ENCODE peak calls at places on chromosome 11, in six cellular contexts. One of them, this sample, is unnamed.

GRCh38 chr11:6156628-6157367 is 13.3 kb downstream of the OR52B2 start:
- DNase-seq in EL: peak; percentile 6
- DNase-seq in IMR-90: no peak
- DNase-seq in T-cell: no peak
- DNase-seq in cardiac fibroblast: no peak
- DNase-seq in endothelial cell: no peak
- DNase-seq in this sample: no peak

GRCh38 chr11:129596361-129596760 is 219.3 kb upstream of the TMEM45B start:
- DNase-seq in EL: no peak
- DNase-seq in cardiac fibroblast: no peak
- DNase-seq in T-cell: no peak
- DNase-seq in endothelial cell: no peak
- DNase-seq in IMR-90: no peak
- DNase-seq in this sample: no peak

GRCh38 chr11:19849107-19849789 is 136.6 kb downstream of the NAV2 start:
- DNase-seq in T-cell: no peak
- DNase-seq in cardiac fibroblast: peak; percentile 55
- DNase-seq in EL: no peak
- DNase-seq in endothelial cell: no peak
- DNase-seq in IMR-90: peak; percentile 41
- DNase-seq in this sample: no peak

GRCh38 chr11:61814958-61815789 is 1.6 kb downstream of the FADS1 start:
- DNase-seq in IMR-90: peak; percentile 95
- DNase-seq in T-cell: peak; percentile 29
- DNase-seq in EL: peak; percentile 98
- DNase-seq in cardiac fibroblast: peak; percentile 99
- DNase-seq in endothelial cell: peak; percentile 95
- DNase-seq in this sample: peak; percentile 78

GRCh38 chr11:108933630-108934029 is 268.8 kb downstream of the DDX10 start:
- DNase-seq in EL: peak; percentile 61
- DNase-seq in IMR-90: peak; percentile 85
- DNase-seq in cardiac fibroblast: peak; percentile 50
- DNase-seq in T-cell: no peak
- DNase-seq in endothelial cell: no peak
- DNase-seq in this sample: no peak

GRCh38 chr11:60924110-60924905 is at the start of gene TMEM132A:
- DNase-seq in cardiac fibroblast: peak; percentile 66
- DNase-seq in endothelial cell: peak; percentile 79
- DNase-seq in T-cell: no peak
- DNase-seq in IMR-90: peak; percentile 68
- DNase-seq in EL: peak; percentile 75
- DNase-seq in this sample: no peak

GRCh38 chr11:1656670-1657069 is 27.1 kb downstream of the KRTAP5-5 start:
- DNase-seq in cardiac fibroblast: no peak
- DNase-seq in T-cell: no peak
- DNase-seq in IMR-90: no peak
- DNase-seq in endothelial cell: no peak
- DNase-seq in EL: no peak
- DNase-seq in this sample: no peak

GRCh38 chr11:8638300-8638699 is 44.2 kb downstream of the TRIM66 start:
- DNase-seq in IMR-90: peak; percentile 45
- DNase-seq in endothelial cell: no peak
- DNase-seq in cardiac fibroblast: peak; percentile 19
- DNase-seq in EL: peak; percentile 50
- DNase-seq in T-cell: no peak
- DNase-seq in this sample: no peak

GRCh38 chr11:64334764-64335741 is 5.0 kb upstream of the CCDC88B start:
- DNase-seq in T-cell: no peak
- DNase-seq in cardiac fibroblast: peak; percentile 75
- DNase-seq in IMR-90: peak; percentile 96
- DNase-seq in EL: peak; percentile 98
- DNase-seq in endothelial cell: no peak
- DNase-seq in this sample: no peak

GRCh38 chr11:37371346-37371970 is 773.4 kb upstream of the RAG2 start:
- DNase-seq in IMR-90: no peak
- DNase-seq in cardiac fibroblast: no peak
- DNase-seq in T-cell: no peak
- DNase-seq in EL: no peak
- DNase-seq in endothelial cell: no peak
- DNase-seq in this sample: no peak

GRCh38 chr11:68584097-68584496 is 100.2 kb upstream of the GAL start:
- DNase-seq in endothelial cell: peak; percentile 74
- DNase-seq in cardiac fibroblast: peak; percentile 13
- DNase-seq in T-cell: peak; percentile 61
- DNase-seq in IMR-90: peak; percentile 4
- DNase-seq in EL: peak; percentile 14
- DNase-seq in this sample: peak; percentile 36

GRCh38 chr11:123729602-123730001 is 11.9 kb downstream of the ZNF202 start:
- DNase-seq in cardiac fibroblast: no peak
- DNase-seq in T-cell: no peak
- DNase-seq in IMR-90: peak; percentile 59
- DNase-seq in endothelial cell: no peak
- DNase-seq in EL: peak; percentile 11
- DNase-seq in this sample: no peak

GRCh38 chr11:6856871-6857270 is 6.0 kb upstream of the OR10A2 start:
- DNase-seq in EL: peak; percentile 62
- DNase-seq in cardiac fibroblast: peak; percentile 1
- DNase-seq in T-cell: no peak
- DNase-seq in IMR-90: peak; percentile 54
- DNase-seq in endothelial cell: no peak
- DNase-seq in this sample: no peak

GRCh38 chr11:111976614-111977140 is 39.5 kb downstream of the DIXDC1 start:
- DNase-seq in cardiac fibroblast: no peak
- DNase-seq in IMR-90: no peak
- DNase-seq in endothelial cell: no peak
- DNase-seq in EL: peak; percentile 7
- DNase-seq in T-cell: no peak
- DNase-seq in this sample: no peak

GRCh38 chr11:47886096-47886495 is 37.9 kb upstream of the NUP160 start:
- DNase-seq in cardiac fibroblast: peak; percentile 90
- DNase-seq in T-cell: peak; percentile 20
- DNase-seq in EL: peak; percentile 72
- DNase-seq in IMR-90: peak; percentile 80
- DNase-seq in endothelial cell: no peak
- DNase-seq in this sample: no peak

GRCh38 chr11:69501891-69502860 is 20.7 kb downstream of the LINC01488 start:
- DNase-seq in endothelial cell: no peak
- DNase-seq in T-cell: no peak
- DNase-seq in IMR-90: no peak
- DNase-seq in cardiac fibroblast: no peak
- DNase-seq in EL: no peak
- DNase-seq in this sample: no peak

GRCh38 chr11:27116684-27117083 is 76.1 kb downstream of the BBOX1 start:
- DNase-seq in T-cell: no peak
- DNase-seq in cardiac fibroblast: peak; percentile 60
- DNase-seq in IMR-90: no peak
- DNase-seq in endothelial cell: no peak
- DNase-seq in EL: peak; percentile 57
- DNase-seq in this sample: no peak

GRCh38 chr11:119263352-119263940 is 53.5 kb downstream of the MCAM start:
- DNase-seq in EL: no peak
- DNase-seq in T-cell: no peak
- DNase-seq in endothelial cell: no peak
- DNase-seq in cardiac fibroblast: peak; percentile 22
- DNase-seq in IMR-90: peak; percentile 12
- DNase-seq in this sample: no peak

GRCh38 chr11:107669156-107669740 is 42.6 kb downstream of the SLN start:
- DNase-seq in IMR-90: no peak
- DNase-seq in T-cell: no peak
- DNase-seq in cardiac fibroblast: no peak
- DNase-seq in EL: peak; percentile 1
- DNase-seq in endothelial cell: no peak
- DNase-seq in this sample: no peak

GRCh38 chr11:119332111-119332765 is 2.1 kb upstream of the RNF26 start:
- DNase-seq in IMR-90: no peak
- DNase-seq in endothelial cell: no peak
- DNase-seq in T-cell: no peak
- DNase-seq in EL: no peak
- DNase-seq in cardiac fibroblast: no peak
- DNase-seq in this sample: no peak

GRCh38 chr11:46537121-46537520 is 56.7 kb downstream of the AMBRA1 start:
- DNase-seq in IMR-90: peak; percentile 28
- DNase-seq in EL: no peak
- DNase-seq in endothelial cell: no peak
- DNase-seq in T-cell: no peak
- DNase-seq in cardiac fibroblast: peak; percentile 27
- DNase-seq in this sample: no peak

GRCh38 chr11:8002676-8003075 is 15.5 kb downstream of the EIF3F start:
- DNase-seq in T-cell: no peak
- DNase-seq in cardiac fibroblast: no peak
- DNase-seq in IMR-90: no peak
- DNase-seq in endothelial cell: no peak
- DNase-seq in EL: no peak
- DNase-seq in this sample: no peak

GRCh38 chr11:132342408-132342807 is 972.0 kb downstream of the NTM start:
- DNase-seq in cardiac fibroblast: no peak
- DNase-seq in endothelial cell: no peak
- DNase-seq in IMR-90: no peak
- DNase-seq in EL: no peak
- DNase-seq in T-cell: no peak
- DNase-seq in this sample: no peak

GRCh38 chr11:111835665-111836064 is 35.7 kb downstream of the ALG9 start:
- DNase-seq in EL: no peak
- DNase-seq in endothelial cell: no peak
- DNase-seq in T-cell: no peak
- DNase-seq in cardiac fibroblast: no peak
- DNase-seq in IMR-90: no peak
- DNase-seq in this sample: no peak

GRCh38 chr11:5291207-5291838 is 10.4 kb downstream of the OR51B4 start:
- DNase-seq in cardiac fibroblast: peak; percentile 62
- DNase-seq in endothelial cell: no peak
- DNase-seq in IMR-90: peak; percentile 68
- DNase-seq in T-cell: no peak
- DNase-seq in EL: peak; percentile 55
- DNase-seq in this sample: no peak

GRCh38 chr11:26556582-26556981 is 15.5 kb downstream of the MUC15 start:
- DNase-seq in EL: no peak
- DNase-seq in cardiac fibroblast: no peak
- DNase-seq in T-cell: no peak
- DNase-seq in IMR-90: no peak
- DNase-seq in endothelial cell: no peak
- DNase-seq in this sample: no peak

GRCh38 chr11:34206598-34207300 is 101.3 kb downstream of the NAT10 start:
- DNase-seq in cardiac fibroblast: no peak
- DNase-seq in IMR-90: no peak
- DNase-seq in endothelial cell: no peak
- DNase-seq in T-cell: no peak
- DNase-seq in EL: no peak
- DNase-seq in this sample: no peak

GRCh38 chr11:74265256-74265655 is 46.2 kb downstream of the P4HA3 start:
- DNase-seq in IMR-90: no peak
- DNase-seq in EL: no peak
- DNase-seq in T-cell: no peak
- DNase-seq in endothelial cell: no peak
- DNase-seq in cardiac fibroblast: no peak
- DNase-seq in this sample: no peak

GRCh38 chr11:121446752-121447156 is 5.4 kb upstream of the SORL1 start:
- DNase-seq in T-cell: no peak
- DNase-seq in cardiac fibroblast: no peak
- DNase-seq in IMR-90: peak; percentile 73
- DNase-seq in EL: no peak
- DNase-seq in endothelial cell: no peak
- DNase-seq in this sample: no peak

GRCh38 chr11:111982019-111982464 is 43.2 kb upstream of the DLAT start:
- DNase-seq in T-cell: peak; percentile 54
- DNase-seq in EL: peak; percentile 18
- DNase-seq in IMR-90: peak; percentile 43
- DNase-seq in cardiac fibroblast: peak; percentile 62
- DNase-seq in endothelial cell: peak; percentile 69
- DNase-seq in this sample: peak; percentile 15

This sample was measured in activated T-helper 2 cell treated with anti-CD3 and anti-CD28 coated beads, Interferon-gamma antibody, Interleukin-2, Interleukin-4, amounts not matched to agents 10 μg/mL and 5 μg/mL and 100 μg/mL, durations not matched to agents 14 hours and 24 hours and 36 hours.